ENCODE peak calls at places on chromosomes 7 and 10, in four cellular contexts. One of them, this sample, is unnamed.

GRCh38 chr7:8442814-8443304 is 9.4 kb downstream of the NXPH1 start:
- DNase-seq in IMR-90: no peak
- DNase-seq in lower leg skin: no peak
- DNase-seq in H54: no peak
- DNase-seq in this sample: peak

GRCh38 chr7:133253522-133253882 is 624 bp downstream of the EXOC4 start:
- DNase-seq in H54: no peak
- DNase-seq in IMR-90: peak
- DNase-seq in lower leg skin: no peak
- DNase-seq in this sample: peak

GRCh38 chr10:112778579-112778978 is 171.5 kb upstream of the TCF7L2 start:
- DNase-seq in H54: no peak
- DNase-seq in IMR-90: peak
- DNase-seq in lower leg skin: no peak
- DNase-seq in this sample: no peak

GRCh38 chr10:116784035-116784434 is 41.7 kb upstream of the HSPA12A start:
- DNase-seq in H54: no peak
- DNase-seq in lower leg skin: no peak
- DNase-seq in IMR-90: no peak
- DNase-seq in this sample: no peak

GRCh38 chr10:119343001-119343601 is 135.7 kb downstream of the GRK5 start:
- DNase-seq in IMR-90: no peak
- DNase-seq in H54: no peak
- DNase-seq in lower leg skin: no peak
- DNase-seq in this sample: no peak

GRCh38 chr10:123147635-123148413 is at the start of gene HMX2:
- DNase-seq in IMR-90: no peak
- DNase-seq in H54: no peak
- DNase-seq in lower leg skin: no peak
- DNase-seq in this sample: peak

GRCh38 chr10:42980553-42981357 is 96.1 kb upstream of the RET start:
- DNase-seq in H54: no peak
- DNase-seq in lower leg skin: peak
- DNase-seq in IMR-90: no peak
- DNase-seq in this sample: no peak

GRCh38 chr7:77288676-77289320 is 89.2 kb upstream of the FGL2 start:
- DNase-seq in IMR-90: peak
- DNase-seq in lower leg skin: no peak
- DNase-seq in H54: no peak
- DNase-seq in this sample: no peak

GRCh38 chr7:19982841-19983835 is 209.7 kb upstream of the TMEM196 start:
- DNase-seq in H54: no peak
- DNase-seq in IMR-90: peak
- DNase-seq in lower leg skin: no peak
- DNase-seq in this sample: peak

GRCh38 chr10:21313691-21314090 is 211.8 kb downstream of the SKIDA1 start:
- DNase-seq in IMR-90: no peak
- DNase-seq in H54: no peak
- DNase-seq in lower leg skin: peak
- DNase-seq in this sample: no peak

GRCh38 chr10:44306147-44306710 is 78.7 kb downstream of the CXCL12 start:
- DNase-seq in lower leg skin: no peak
- DNase-seq in H54: peak
- DNase-seq in IMR-90: peak
- DNase-seq in this sample: no peak

GRCh38 chr7:85103352-85103751 is 83.5 kb downstream of the SEMA3D start:
- DNase-seq in H54: no peak
- DNase-seq in lower leg skin: peak
- DNase-seq in IMR-90: no peak
- DNase-seq in this sample: no peak

GRCh38 chr10:63707254-63707910 is 186.2 kb downstream of the REEP3 start:
- DNase-seq in lower leg skin: no peak
- DNase-seq in IMR-90: peak
- DNase-seq in H54: peak
- DNase-seq in this sample: peak

GRCh38 chr10:102835007-102835482 is 2.2 kb downstream of the CYP17A1 start:
- DNase-seq in IMR-90: peak
- DNase-seq in H54: peak
- DNase-seq in lower leg skin: peak
- DNase-seq in this sample: peak

GRCh38 chr7:34091330-34091917 is 186.1 kb downstream of the BMPER start:
- DNase-seq in IMR-90: peak
- DNase-seq in H54: peak
- DNase-seq in lower leg skin: no peak
- DNase-seq in this sample: peak

GRCh38 chr10:123913688-123914268 is 22.2 kb upstream of the CPXM2 start:
- DNase-seq in H54: no peak
- DNase-seq in IMR-90: no peak
- DNase-seq in lower leg skin: peak
- DNase-seq in this sample: no peak

GRCh38 chr7:75986147-75986781 is 8.1 kb downstream of the TMEM120A start:
- DNase-seq in H54: no peak
- DNase-seq in lower leg skin: no peak
- DNase-seq in IMR-90: no peak
- DNase-seq in this sample: no peak

GRCh38 chr10:76336213-76336963 is 905.0 kb downstream of the LRMDA start:
- DNase-seq in H54: no peak
- DNase-seq in IMR-90: no peak
- DNase-seq in lower leg skin: no peak
- DNase-seq in this sample: no peak

GRCh38 chr7:128863433-128863989 is 855 bp downstream of the ATP6V1F start:
- DNase-seq in H54: peak
- DNase-seq in IMR-90: peak
- DNase-seq in lower leg skin: no peak
- DNase-seq in this sample: peak

GRCh38 chr10:13991353-13991752 is 339.4 kb downstream of the FRMD4A start:
- DNase-seq in IMR-90: no peak
- DNase-seq in lower leg skin: no peak
- DNase-seq in H54: no peak
- DNase-seq in this sample: no peak

GRCh38 chr10:18043148-18043547 is 91.4 kb downstream of the SLC39A12 start:
- DNase-seq in IMR-90: peak
- DNase-seq in lower leg skin: no peak
- DNase-seq in H54: no peak
- DNase-seq in this sample: no peak

GRCh38 chr7:52120908-52121307 is 804.3 kb upstream of the COBL start:
- DNase-seq in H54: no peak
- DNase-seq in lower leg skin: no peak
- DNase-seq in IMR-90: no peak
- DNase-seq in this sample: no peak

GRCh38 chr7:18753972-18754610 is 258.5 kb downstream of the HDAC9 start:
- DNase-seq in lower leg skin: no peak
- DNase-seq in H54: no peak
- DNase-seq in IMR-90: peak
- DNase-seq in this sample: no peak

GRCh38 chr7:40874756-40875155 is 740.0 kb downstream of the SUGCT start:
- DNase-seq in lower leg skin: no peak
- DNase-seq in IMR-90: no peak
- DNase-seq in H54: no peak
- DNase-seq in this sample: no peak

GRCh38 chr10:114401195-114401741 is 3.0 kb downstream of the AFAP1L2 start:
- DNase-seq in H54: no peak
- DNase-seq in lower leg skin: peak
- DNase-seq in IMR-90: peak
- DNase-seq in this sample: no peak

GRCh38 chr7:130350945-130351663 is 6.5 kb downstream of the CPA5 start:
- DNase-seq in IMR-90: no peak
- DNase-seq in H54: no peak
- DNase-seq in lower leg skin: peak
- DNase-seq in this sample: no peak

GRCh38 chr10:103854265-103854686 is 1.1 kb downstream of the SH3PXD2A start:
- DNase-seq in IMR-90: no peak
- DNase-seq in lower leg skin: no peak
- DNase-seq in H54: no peak
- DNase-seq in this sample: no peak

GRCh38 chr10:110746254-110746826 is 102.2 kb downstream of the RBM20 start:
- DNase-seq in lower leg skin: no peak
- DNase-seq in IMR-90: peak
- DNase-seq in H54: peak
- DNase-seq in this sample: peak

GRCh38 chr7:107659666-107660065 is 962 bp upstream of the SLC26A4 start:
- DNase-seq in lower leg skin: no peak
- DNase-seq in IMR-90: peak
- DNase-seq in H54: peak
- DNase-seq in this sample: peak

GRCh38 chr7:142745091-142745635 is 4.1 kb upstream of the PRSS1 start:
- DNase-seq in IMR-90: peak
- DNase-seq in lower leg skin: no peak
- DNase-seq in H54: no peak
- DNase-seq in this sample: no peak

GRCh38 chr7:96410440-96410839 is 88.5 kb upstream of the SLC25A13 start:
- DNase-seq in IMR-90: no peak
- DNase-seq in lower leg skin: no peak
- DNase-seq in H54: no peak
- DNase-seq in this sample: no peak

GRCh38 chr10:91528080-91528479 is 104.8 kb downstream of the PPP1R3C start:
- DNase-seq in IMR-90: no peak
- DNase-seq in H54: no peak
- DNase-seq in lower leg skin: no peak
- DNase-seq in this sample: no peak

GRCh38 chr7:83130623-83131545 is 31.8 kb downstream of the PCLO start:
- DNase-seq in IMR-90: no peak
- DNase-seq in lower leg skin: no peak
- DNase-seq in H54: no peak
- DNase-seq in this sample: no peak

GRCh38 chr10:120018695-120019094 is 126.2 kb downstream of the SEC23IP start:
- DNase-seq in H54: no peak
- DNase-seq in IMR-90: no peak
- DNase-seq in lower leg skin: no peak
- DNase-seq in this sample: no peak

GRCh38 chr10:125148021-125148439 is 12.3 kb downstream of the CTBP2 start:
- DNase-seq in IMR-90: no peak
- DNase-seq in H54: no peak
- DNase-seq in lower leg skin: peak
- DNase-seq in this sample: peak

GRCh38 chr10:637221-637620 is 52.2 kb downstream of the DIP2C start:
- DNase-seq in lower leg skin: no peak
- DNase-seq in H54: no peak
- DNase-seq in IMR-90: no peak
- DNase-seq in this sample: no peak

GRCh38 chr10:11869743-11870460 is 46.7 kb downstream of the PROSER2 start:
- DNase-seq in H54: no peak
- DNase-seq in IMR-90: no peak
- DNase-seq in lower leg skin: no peak
- DNase-seq in this sample: peak

DNA sequence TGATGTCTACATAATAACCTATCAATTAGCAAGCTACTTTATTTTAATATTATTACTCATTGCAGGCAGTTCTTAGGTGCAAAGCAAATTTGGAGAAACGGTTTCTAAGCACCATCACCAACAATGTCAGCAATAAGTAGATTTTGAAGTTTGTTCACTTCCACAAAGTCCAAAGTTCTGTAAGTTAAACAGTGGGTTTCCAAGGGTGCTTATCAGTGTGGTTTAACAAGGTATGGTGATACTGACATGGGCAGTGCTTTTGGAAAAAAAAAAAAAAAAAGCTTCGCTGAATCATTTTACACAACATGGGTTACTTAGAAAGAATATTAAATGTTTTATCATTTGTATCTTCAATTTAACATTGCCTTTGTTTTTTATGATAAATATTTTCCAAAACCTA is 101.8 kb downstream of the SPAG6 start:
- DNase-seq in IMR-90: no peak
- DNase-seq in lower leg skin: no peak
- DNase-seq in H54: no peak
- DNase-seq in this sample: no peak
- TF ChIP-seq POLR2A in IMR-90: no peak
- TF ChIP-seq POLR2A in lower leg skin: no peak
- TF ChIP-seq POLR2A in H54: no peak
- TF ChIP-seq POLR2A in this sample: no peak

GRCh38 chr10:73252445-73253225 is at the start of gene MRPS16:
- DNase-seq in lower leg skin: peak
- DNase-seq in IMR-90: peak
- DNase-seq in H54: peak
- DNase-seq in this sample: peak
- TF ChIP-seq POLR2A in lower leg skin: no peak
- TF ChIP-seq POLR2A in IMR-90: peak
- TF ChIP-seq POLR2A in H54: peak
- TF ChIP-seq POLR2A in this sample: peak

GRCh38 chr10:131574707-131575430 is 263.3 kb upstream of the TCERG1L start:
- DNase-seq in lower leg skin: peak
- DNase-seq in H54: no peak
- DNase-seq in IMR-90: no peak
- DNase-seq in this sample: no peak
- TF ChIP-seq POLR2A in lower leg skin: no peak
- TF ChIP-seq POLR2A in H54: no peak
- TF ChIP-seq POLR2A in IMR-90: no peak
- TF ChIP-seq POLR2A in this sample: no peak

DNA sequence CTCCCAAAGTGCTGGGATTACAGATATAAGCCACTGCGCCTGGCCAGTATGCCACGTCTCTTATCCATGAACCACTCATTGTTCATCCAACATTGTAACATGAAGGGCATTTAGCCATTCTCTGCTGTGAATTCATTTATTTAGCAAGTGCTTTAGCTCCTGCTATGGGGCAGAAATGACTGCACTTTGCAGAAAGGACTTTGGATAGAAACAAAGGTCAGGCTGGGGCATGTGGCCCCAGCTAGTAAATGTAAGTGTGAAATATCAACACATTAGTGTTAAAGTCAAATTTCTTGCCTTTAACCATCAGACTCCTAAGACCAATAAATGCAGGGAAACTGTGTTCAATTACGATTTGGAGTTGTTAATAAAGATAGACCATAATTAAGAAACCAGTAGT is 27.7 kb upstream of the TAX1BP1 start:
- DNase-seq in IMR-90: no peak
- DNase-seq in H54: no peak
- DNase-seq in lower leg skin: no peak
- DNase-seq in this sample: no peak
- TF ChIP-seq POLR2A in IMR-90: no peak
- TF ChIP-seq POLR2A in H54: no peak
- TF ChIP-seq POLR2A in lower leg skin: no peak
- TF ChIP-seq POLR2A in this sample: no peak

DNA sequence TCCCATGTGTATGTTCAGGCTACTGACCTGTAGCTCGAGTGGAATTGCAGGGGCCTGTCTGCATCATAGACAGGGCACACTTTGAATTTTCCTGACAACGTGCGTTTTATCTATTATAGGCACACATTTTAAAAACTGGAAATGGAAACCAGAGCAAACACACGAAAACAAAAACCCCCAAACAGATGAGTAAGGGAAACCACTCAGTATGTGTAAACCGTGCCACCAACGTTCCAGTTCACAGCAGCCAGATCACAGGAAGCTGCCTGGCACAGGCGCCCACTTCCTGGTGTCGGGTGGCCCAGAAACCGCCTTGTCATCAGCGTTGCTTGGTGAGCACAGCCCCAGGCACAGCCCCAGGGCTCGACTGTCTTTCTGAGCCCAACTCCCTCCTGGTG is 34.5 kb upstream of the DNAJB6 start:
- DNase-seq in lower leg skin: peak
- DNase-seq in H54: peak
- DNase-seq in IMR-90: peak
- DNase-seq in this sample: no peak
- TF ChIP-seq POLR2A in lower leg skin: no peak
- TF ChIP-seq POLR2A in H54: no peak
- TF ChIP-seq POLR2A in IMR-90: no peak
- TF ChIP-seq POLR2A in this sample: peak

GRCh38 chr7:30026229-30027064 is at the start of gene FKBP14:
- DNase-seq in lower leg skin: peak
- DNase-seq in IMR-90: peak
- DNase-seq in H54: peak
- DNase-seq in this sample: peak
- TF ChIP-seq POLR2A in lower leg skin: no peak
- TF ChIP-seq POLR2A in IMR-90: peak
- TF ChIP-seq POLR2A in H54: peak
- TF ChIP-seq POLR2A in this sample: peak

GRCh38 chr10:59362991-59363390 is 642 bp upstream of the FAM13C start:
- DNase-seq in IMR-90: peak
- DNase-seq in H54: peak
- DNase-seq in lower leg skin: peak
- DNase-seq in this sample: no peak
- TF ChIP-seq POLR2A in IMR-90: no peak
- TF ChIP-seq POLR2A in H54: no peak
- TF ChIP-seq POLR2A in lower leg skin: no peak
- TF ChIP-seq POLR2A in this sample: no peak

This sample was measured in erythroblast.